ENCODE peak calls at places on chromosome 15, in eight cellular contexts. T is colonic mucosa, G is neural progenitor cell, A is HFF-Myc, R is psoas muscle, Q is fibroblast of mammary gland, O is fibroblast of the aortic adventitia, V is upper lobe of right lung. M is an unnamed sample.

GRCh38 chr15:57158589-57158988 is 217.7 kb upstream of the CGNL1 start:
- DNase-seq in T (no peak), Q (peak; percentile 57), O (peak; percentile 60), R (no peak), V (no peak), G (no peak), A (no peak), M (no peak)

GRCh38 chr15:74400915-74401757 is 32.6 kb downstream of the SEMA7A start:
- DNase-seq in O (no peak), R (no peak), Q (peak; percentile 59), T (no peak), G (no peak), V (no peak), A (no peak), M (no peak)

GRCh38 chr15:92429378-92430066 is 35.8 kb downstream of the ST8SIA2 start:
- DNase-seq in G (peak; percentile 65), O (peak; percentile 20), A (peak; percentile 12), Q (peak; percentile 85), V (no peak), R (no peak), T (no peak), M (no peak)

GRCh38 chr15:35698978-35699377 is 153.0 kb upstream of the DPH6 start:
- DNase-seq in O (no peak), Q (no peak), G (no peak), T (no peak), V (no peak), A (no peak), R (no peak), M (no peak)

GRCh38 chr15:72758195-72758594 is 25.4 kb downstream of the ADPGK start:
- DNase-seq in A (peak; percentile 16), T (no peak), G (no peak), V (no peak), Q (peak; percentile 96), R (no peak), O (peak; percentile 97), M (no peak)

GRCh38 chr15:25529774-25530173 is 91.0 kb upstream of the UBE3A start:
- DNase-seq in V (no peak), O (no peak), R (no peak), T (no peak), G (no peak), Q (no peak), A (no peak), M (no peak)

GRCh38 chr15:91263632-91264477 is 163.8 kb downstream of the SV2B start:
- DNase-seq in O (peak; percentile 64), R (peak; percentile 76), G (no peak), V (no peak), Q (peak; percentile 54), A (no peak), T (no peak), M (peak; percentile 86)

GRCh38 chr15:60907233-60907947 is 321.7 kb downstream of the RORA start:
- DNase-seq in Q (no peak), V (no peak), T (no peak), R (no peak), O (no peak), G (no peak), A (no peak), M (no peak)

GRCh38 chr15:25066708-25067107 is 111.9 kb downstream of the SNRPN start:
- DNase-seq in A (no peak), G (no peak), Q (no peak), O (no peak), T (no peak), R (no peak), V (peak; percentile 12), M (no peak)

GRCh38 chr15:59847925-59848415 is 156.1 kb upstream of the FOXB1 start:
- DNase-seq in R (no peak), A (no peak), V (no peak), T (no peak), Q (no peak), G (no peak), O (no peak), M (no peak)

GRCh38 chr15:75720787-75721461 is 8.3 kb upstream of the CSPG4 start:
- DNase-seq in O (no peak), V (peak; percentile 80), R (peak; percentile 62), Q (peak; percentile 24), T (peak; percentile 89), A (no peak), G (peak; percentile 74), M (no peak)

GRCh38 chr15:55992769-55993110 is 672 bp downstream of the NEDD4 start:
- DNase-seq in Q (no peak), R (no peak), O (peak; percentile 62), V (no peak), G (no peak), T (no peak), A (no peak), M (no peak)

GRCh38 chr15:65069179-65069578 is 1.4 kb upstream of the RASL12 start:
- DNase-seq in R (peak; percentile 32), V (no peak), T (peak; percentile 53), G (no peak), A (peak; percentile 98), Q (peak; percentile 99), O (peak; percentile 99), M (no peak)

GRCh38 chr15:70056091-70056680 is 41.5 kb downstream of the TLE3 start:
- DNase-seq in A (no peak), V (no peak), G (no peak), R (no peak), O (no peak), Q (no peak), T (no peak), M (no peak)

GRCh38 chr15:36577082-36577481 is 2.3 kb upstream of the CDIN1 start:
- DNase-seq in G (no peak), Q (no peak), V (no peak), R (no peak), A (no peak), O (no peak), T (no peak), M (no peak)

GRCh38 chr15:76973362-76973743 is 21.6 kb upstream of the PSTPIP1 start:
- DNase-seq in A (no peak), T (no peak), G (peak; percentile 89), R (no peak), Q (peak; percentile 30), V (no peak), O (peak; percentile 60), M (no peak)

GRCh38 chr15:91032919-91033803 is 10.8 kb upstream of the VPS33B start:
- DNase-seq in G (peak; percentile 81), O (peak; percentile 7), T (peak; percentile 85), Q (no peak), A (no peak), R (peak; percentile 41), V (peak; percentile 91), M (no peak)

GRCh38 chr15:51585953-51586352 is 36.6 kb downstream of the DMXL2 start:
- DNase-seq in R (no peak), G (no peak), Q (no peak), O (no peak), A (no peak), V (no peak), T (no peak), M (no peak)

GRCh38 chr15:69474846-69475455 is 22.3 kb downstream of the RPLP1 start:
- DNase-seq in O (no peak), A (no peak), V (no peak), T (no peak), G (no peak), Q (no peak), R (no peak), M (no peak)

GRCh38 chr15:76140069-76140454 is 80.3 kb downstream of the TMEM266 start:
- DNase-seq in R (no peak), V (no peak), G (peak; percentile 21), O (peak; percentile 34), Q (no peak), A (no peak), T (no peak), M (no peak)

GRCh38 chr15:79431636-79432344 is at the start of gene MINAR1:
- DNase-seq in Q (peak; percentile 53), V (no peak), O (peak; percentile 33), R (peak; percentile 41), G (peak; percentile 75), T (no peak), A (no peak), M (no peak)

GRCh38 chr15:73930790-73931281 is 4.6 kb downstream of the LOXL1 start:
- DNase-seq in R (peak; percentile 82), A (no peak), V (no peak), Q (peak; percentile 96), G (no peak), O (peak; percentile 86), T (no peak), M (no peak)

GRCh38 chr15:68224546-68225250 is 4.8 kb downstream of the CLN6 start:
- DNase-seq in Q (no peak), V (no peak), A (no peak), O (no peak), T (no peak), R (no peak), G (no peak), M (no peak)

GRCh38 chr15:59116141-59116540 is 11.2 kb downstream of the CCNB2 start:
- DNase-seq in V (no peak), R (no peak), O (peak; percentile 70), T (no peak), A (no peak), Q (peak; percentile 32), G (no peak), M (no peak)

GRCh38 chr15:78018445-78018844 is 59.1 kb downstream of the TBC1D2B start:
- DNase-seq in A (no peak), R (no peak), Q (no peak), V (no peak), T (no peak), O (no peak), G (no peak), M (no peak)
- H3K4me3 ChIP-seq in A (no peak overlapping the region), R (no peak overlapping the region), Q (no peak overlapping the region), V (no peak overlapping the region), T (no peak overlapping the region), O (no peak overlapping the region), G (no peak overlapping the region), M (no peak overlapping the region)

GRCh38 chr15:39313881-39314280 is 267.0 kb upstream of the THBS1 start:
- DNase-seq in O (no peak), Q (no peak), G (no peak), V (no peak), R (no peak), T (no peak), A (no peak), M (no peak)
- TF ChIP-seq CTCF in O (no peak), Q (no peak), G (no peak), V (no peak), R (no peak), T (no peak), A (no peak), M (no peak)

GRCh38 chr15:63372018-63372705 is 9.5 kb downstream of the CA12 start:
- DNase-seq in T (no peak), A (peak; percentile 97), O (peak; percentile 99), R (peak; percentile 74), V (no peak), Q (peak; percentile 99), G (no peak), M (no peak)
- H3K4me3 ChIP-seq in T (no peak overlapping the region), A (no peak overlapping the region), O (peak overlapping the region; percentile 4), R (no peak overlapping the region), V (no peak overlapping the region), Q (peak overlapping the region; percentile 32), G (no peak overlapping the region), M (no peak overlapping the region)

DNA sequence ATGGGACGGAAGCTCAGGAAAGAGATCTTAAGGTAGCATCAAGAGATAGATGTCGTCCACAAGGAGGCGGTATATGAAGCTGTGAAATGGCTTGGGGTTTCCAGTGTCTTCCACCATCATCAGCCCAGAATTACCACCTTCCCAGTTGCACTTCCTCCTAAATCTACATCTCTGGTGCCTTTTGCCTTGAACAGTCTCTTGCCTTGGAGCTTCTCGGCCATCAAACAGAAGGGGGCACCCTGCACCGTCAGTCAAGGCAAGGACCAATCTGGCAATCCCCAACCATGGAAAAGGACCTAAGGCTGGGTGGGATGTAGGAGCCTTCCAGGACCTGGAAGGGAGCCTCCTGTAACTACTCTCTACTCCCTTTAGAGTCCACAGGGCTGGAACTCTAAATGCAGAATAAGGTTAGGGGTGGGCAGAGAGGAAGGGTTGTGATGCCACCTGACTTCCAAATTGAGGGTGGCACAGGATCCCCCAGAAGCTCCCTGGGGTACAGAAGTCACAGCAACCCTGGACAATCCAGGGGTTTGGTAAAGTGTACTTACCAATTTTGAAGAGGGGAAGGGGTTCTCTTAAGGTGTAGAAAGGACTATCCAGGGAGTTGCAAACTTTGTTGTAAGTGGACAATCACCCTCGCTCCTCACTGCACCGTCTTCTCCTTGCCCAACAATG is 1.0 kb upstream of the RYR3 start:
- DNase-seq in A (no peak), G (peak; percentile 64), V (no peak), T (peak; percentile 20), Q (peak; percentile 25), R (peak; percentile 33), O (no peak), M (no peak)
- TF ChIP-seq CTCF in A (peak; percentile 28), G (peak; percentile 57), V (peak; percentile 23), T (no peak), Q (peak; percentile 18), R (peak; percentile 57), O (no peak), M (no peak)